ENCODE peak calls at places on chromosomes 16 and 17, in six cellular contexts. V is kidney, T is brain microvascular endothelial cell, X is GM04504, H is M059J, F is left colon. Q is an unnamed sample.

GRCh38 chr16:69889295-69889964 is 61.7 kb upstream of the CLEC18A start:
- DNase-seq in X (no peak), V (no peak), H (no peak), F (no peak), T (no peak), Q (no peak)

GRCh38 chr17:77287432-77288068 is 146.8 kb downstream of the SEC14L1 start:
- DNase-seq in T (peak), F (peak), H (peak), V (peak), X (peak), Q (peak)

GRCh38 chr17:58089111-58089510 is 5.9 kb downstream of the DYNLL2 start:
- DNase-seq in X (no peak), H (no peak), T (no peak), F (no peak), V (no peak), Q (no peak)

GRCh38 chr16:48188449-48189102 is 32.8 kb upstream of the ABCC12 start:
- DNase-seq in X (no peak), F (no peak), V (no peak), H (no peak), T (no peak), Q (no peak)

GRCh38 chr16:87135631-87136030 is 181.6 kb downstream of the C16orf95 start:
- DNase-seq in X (no peak), V (no peak), H (no peak), T (no peak), F (no peak), Q (no peak)

GRCh38 chr16:75189638-75190245 is 17.2 kb downstream of the CTRB2 start:
- DNase-seq in V (no peak), X (no peak), T (no peak), F (no peak), H (no peak), Q (no peak)

GRCh38 chr17:57924677-57925076 is 30.5 kb downstream of the CUEDC1 start:
- DNase-seq in T (no peak), V (peak), F (no peak), X (no peak), H (no peak), Q (no peak)

GRCh38 chr17:31803494-31804213 is 55.4 kb downstream of the COPRS start:
- DNase-seq in T (no peak), X (no peak), H (peak), F (peak), V (no peak), Q (no peak)

GRCh38 chr16:67657017-67657608 is 2.9 kb downstream of the ACD start:
- DNase-seq in T (no peak), X (no peak), V (peak), F (no peak), H (no peak), Q (no peak)

GRCh38 chr17:63768433-63768832 is 5.0 kb downstream of the CCDC47 start:
- DNase-seq in V (no peak), X (no peak), T (no peak), H (no peak), F (no peak), Q (no peak)

GRCh38 chr16:59905628-59906027 is 1171.5 kb upstream of the GOT2 start:
- DNase-seq in T (peak), V (no peak), F (no peak), X (no peak), H (peak), Q (no peak)

GRCh38 chr16:17211797-17212196 is 259.0 kb downstream of the XYLT1 start:
- DNase-seq in F (no peak), H (peak), T (no peak), X (no peak), V (no peak), Q (no peak)

GRCh38 chr17:49156256-49156655 is 23.7 kb downstream of the B4GALNT2 start:
- DNase-seq in X (no peak), F (no peak), V (no peak), T (no peak), H (no peak), Q (no peak)

GRCh38 chr17:76072149-76072858 is at the start of gene SRP68:
- DNase-seq in F (peak), V (peak), X (peak), H (peak), T (peak), Q (peak)

GRCh38 chr17:46061435-46061834 is 62.4 kb downstream of the STH start:
- DNase-seq in H (peak), V (no peak), F (no peak), T (no peak), X (no peak), Q (peak)

GRCh38 chr16:24124291-24124690 is 131.8 kb upstream of the CACNG3 start:
- DNase-seq in V (no peak), H (no peak), F (no peak), T (no peak), X (no peak), Q (no peak)

GRCh38 chr16:28304214-28304613 is 11.9 kb downstream of the SBK1 start:
- DNase-seq in X (no peak), F (no peak), V (no peak), H (peak), T (peak), Q (no peak)

GRCh38 chr17:82687375-82687861 is 11.1 kb downstream of the RAB40B start:
- DNase-seq in X (no peak), T (no peak), V (peak), H (peak), F (no peak), Q (no peak)

GRCh38 chr16:84885024-84885910 is 65.5 kb downstream of the CRISPLD2 start:
- DNase-seq in V (no peak), X (no peak), T (no peak), F (no peak), H (no peak), Q (no peak)

GRCh38 chr17:13323990-13324389 is 277.7 kb downstream of the HS3ST3A1 start:
- DNase-seq in X (no peak), V (no peak), T (no peak), H (no peak), F (no peak), Q (no peak)

GRCh38 chr16:24645739-24646645 is 83.5 kb upstream of the TNRC6A start:
- DNase-seq in X (peak), F (no peak), H (peak), V (no peak), T (peak), Q (peak)

GRCh38 chr16:84751947-84752346 is 52.1 kb downstream of the USP10 start:
- DNase-seq in F (no peak), H (peak), T (no peak), X (no peak), V (no peak), Q (no peak)

GRCh38 chr16:50627419-50627818 is 53.7 kb downstream of the SNX20 start:
- DNase-seq in T (no peak), V (peak), X (no peak), F (peak), H (peak), Q (no peak)

GRCh38 chr16:7398536-7398935 is 65.9 kb downstream of the RBFOX1 start:
- DNase-seq in T (no peak), F (no peak), H (no peak), V (no peak), X (no peak), Q (no peak)

GRCh38 chr16:21104124-21104860 is 46.4 kb downstream of the DNAH3 start:
- DNase-seq in V (no peak), H (peak), T (peak), X (peak), F (no peak), Q (no peak)

GRCh38 chr17:47665655-47666054 is 15.9 kb downstream of the KPNB1 start:
- DNase-seq in F (no peak), V (no peak), H (no peak), T (no peak), X (no peak), Q (no peak)